ENCODE peak calls at places on chromosomes 3 and 15, in four cellular contexts. U, X, O and G are unnamed samples.

GRCh38 chr15:100106732-100107131 is 235.0 kb downstream of the ADAMTS17 start:
- DNase-seq in U (peak; percentile 85), X (no peak), O (no peak), G (peak; percentile 11)

GRCh38 chr15:57460208-57460816 is 84.0 kb downstream of the CGNL1 start:
- DNase-seq in U (no peak), X (no peak), O (no peak), G (no peak)

GRCh38 chr15:85421116-85421925 is 40.9 kb downstream of the AKAP13 start:
- DNase-seq in U (no peak), X (no peak), O (no peak), G (no peak)

GRCh38 chr15:33179874-33180273 is 14.6 kb downstream of the FMN1 start:
- DNase-seq in U (no peak), X (no peak), O (no peak), G (no peak)

GRCh38 chr15:91408476-91409076 is 308.5 kb downstream of the SV2B start:
- DNase-seq in U (peak; percentile 22), X (no peak), O (no peak), G (peak; percentile 83)

GRCh38 chr3:123749716-123750115 is 134.4 kb downstream of the MYLK start:
- DNase-seq in U (no peak), X (no peak), O (no peak), G (no peak)

GRCh38 chr3:72475258-72476138 is 372.7 kb downstream of the SHQ1 start:
- DNase-seq in U (no peak), X (no peak), O (no peak), G (no peak)

GRCh38 chr3:161333696-161334095 is 37.6 kb downstream of the SPTSSB start:
- DNase-seq in U (no peak), X (no peak), O (no peak), G (no peak)

GRCh38 chr3:197493049-197493448 is 62.7 kb downstream of the BDH1 start:
- DNase-seq in U (no peak), X (no peak), O (no peak), G (no peak)

GRCh38 chr3:46860381-46861292 is 2.6 kb downstream of the MYL3 start:
- DNase-seq in U (no peak), X (no peak), O (no peak), G (peak; percentile 43)

GRCh38 chr3:153130312-153130977 is 31.6 kb upstream of the RAP2B start:
- DNase-seq in U (no peak), X (no peak), O (peak; percentile 32), G (no peak)

GRCh38 chr3:81468385-81468784 is 293.1 kb downstream of the GBE1 start:
- DNase-seq in U (no peak), X (no peak), O (no peak), G (no peak)

GRCh38 chr15:40379853-40380252 is 2.7 kb upstream of the KNSTRN start:
- DNase-seq in U (no peak), X (no peak), O (peak; percentile 73), G (no peak)

GRCh38 chr15:62417444-62417843 is 252.4 kb upstream of the C2CD4B start:
- DNase-seq in U (no peak), X (no peak), O (no peak), G (no peak)

GRCh38 chr15:60172147-60172546 is 168.0 kb downstream of the FOXB1 start:
- DNase-seq in U (no peak), X (no peak), O (no peak), G (no peak)

GRCh38 chr3:195421410-195421809 is 21.4 kb downstream of the ACAP2 start:
- DNase-seq in U (no peak), X (no peak), O (no peak), G (no peak)

GRCh38 chr15:89837830-89838178 is 23.2 kb upstream of the ANPEP start:
- DNase-seq in U (no peak), X (no peak), O (no peak), G (no peak)

GRCh38 chr15:80052597-80053304 is 6.7 kb upstream of the ZFAND6 start:
- DNase-seq in U (no peak), X (no peak), O (no peak), G (no peak)

GRCh38 chr15:72197460-72198409 is at the start of gene GRAMD2A:
- DNase-seq in U (peak; percentile 91), X (no peak), O (no peak), G (no peak)

GRCh38 chr15:74395319-74396145 is 28.1 kb upstream of the CYP11A1 start:
- DNase-seq in U (no peak), X (no peak), O (no peak), G (no peak)

GRCh38 chr15:92005154-92005553 is 151.6 kb downstream of the SLCO3A1 start:
- DNase-seq in U (peak; percentile 52), X (no peak), O (no peak), G (peak; percentile 78)

GRCh38 chr15:74604983-74605809 is 10.4 kb upstream of the CLK3 start:
- DNase-seq in U (no peak), X (no peak), O (no peak), G (no peak)

GRCh38 chr15:67225336-67225735 is 29.1 kb downstream of the AAGAB start:
- DNase-seq in U (no peak), X (no peak), O (no peak), G (no peak)

GRCh38 chr15:61584410-61584809 is 355.3 kb upstream of the RORA start:
- DNase-seq in U (no peak), X (no peak), O (no peak), G (no peak)

GRCh38 chr3:53342353-53342752 is 5.0 kb downstream of the DCP1A start:
- DNase-seq in U (no peak), X (no peak), O (no peak), G (no peak)